ENCODE peak calls at places on chromosomes 1 and 21, in seven cellular contexts. L is HFFc6; A is stimulated activated CD4-positive, alpha-beta T cell treated with anti-CD3 and anti-CD28 coated beads, Interleukin-12 subunit alpha, Interleukin-12 subunit beta, amount 100 ng/mL, for 24 hours; X is T-helper 2 cell; N is activated T-cell treated with anti-CD3 and anti-CD28 coated beads for 1 hour; Q is ACHN; J is fibroblast of gingiva. V is an unnamed sample.

GRCh38 chr1:248756636-248757035 is 1.1 kb upstream of the LYPD8 start:
- DNase-seq in L (no peak), Q (no peak), J (no peak), X (no peak), A (no peak), N (no peak), V (no peak)

GRCh38 chr1:2812136-2812535 is 10.6 kb upstream of the TTC34 start:
- DNase-seq in Q (no peak), N (no peak), X (no peak), J (no peak), A (no peak), L (no peak), V (no peak)

GRCh38 chr21:40433575-40433974 is 413.4 kb downstream of the DSCAM start:
- DNase-seq in X (no peak), A (no peak), Q (no peak), N (no peak), L (no peak), J (no peak), V (no peak)

GRCh38 chr21:18117116-18117515 is 127.5 kb upstream of the CHODL start:
- DNase-seq in N (no peak), X (no peak), L (no peak), Q (no peak), A (no peak), J (no peak), V (no peak)

GRCh38 chr1:47651311-47652089 is 213.7 kb downstream of the FOXD2 start:
- DNase-seq in L (no peak), X (no peak), Q (no peak), J (no peak), A (no peak), N (no peak), V (no peak)

GRCh38 chr1:235838021-235838420 is 28.7 kb downstream of the LYST start:
- DNase-seq in L (no peak), J (no peak), Q (no peak), N (no peak), X (no peak), A (no peak), V (no peak)

GRCh38 chr1:177611402-177611801 is 358.5 kb downstream of the SEC16B start:
- DNase-seq in X (no peak), L (no peak), A (no peak), J (no peak), Q (no peak), N (no peak), V (no peak)

GRCh38 chr1:24898152-24898908 is 31.7 kb downstream of the RUNX3 start:
- DNase-seq in J (no peak), L (peak), A (no peak), N (no peak), Q (peak), X (no peak), V (peak)

GRCh38 chr1:109803901-109804331 is 40.2 kb upstream of the EPS8L3 start:
- DNase-seq in J (no peak), Q (no peak), A (no peak), L (no peak), N (no peak), X (no peak), V (no peak)

GRCh38 chr1:111515291-111516007 is 12.0 kb upstream of the ADORA3 start:
- DNase-seq in A (no peak), N (no peak), Q (peak), X (no peak), J (peak), L (peak), V (no peak)

GRCh38 chr1:26239936-26240335 is 5.9 kb downstream of the CEP85 start:
- DNase-seq in J (no peak), X (no peak), A (no peak), N (no peak), Q (no peak), L (peak), V (no peak)

GRCh38 chr1:39196244-39197215 is 8.0 kb upstream of the MACF1 start:
- DNase-seq in N (peak), J (peak), X (peak), Q (no peak), A (no peak), L (peak), V (peak)

GRCh38 chr1:210627740-210628139 is 299.0 kb downstream of the HHAT start:
- DNase-seq in N (no peak), Q (no peak), A (no peak), J (no peak), X (no peak), L (no peak), V (no peak)

GRCh38 chr1:209416660-209417059 is 166.9 kb upstream of the CAMK1G start:
- DNase-seq in A (no peak), X (no peak), Q (no peak), L (no peak), N (no peak), J (no peak), V (no peak)

V was measured in activated effector memory CD4-positive, alpha-beta T cell treated with Interleukin-2 at 50 U/mL for 16 hours.